ENCODE peak calls at places on chromosomes 7 and 10, in four cellular contexts. R, Y, K and Z are unnamed samples.

GRCh38 chr10:45308707-45309106 is 6.7 kb downstream of the OR13A1 start:
- DNase-seq in R (no peak), Y (no peak), K (no peak), Z (no peak)

GRCh38 chr10:93160829-93161228 is 87.1 kb downstream of the CYP26A1 start:
- DNase-seq in R (peak), Y (peak), K (no peak), Z (no peak)

GRCh38 chr10:96614515-96614914 is 27.7 kb upstream of the TM9SF3 start:
- DNase-seq in R (peak), Y (no peak), K (no peak), Z (no peak)

GRCh38 chr10:125003901-125004467 is 62.1 kb downstream of the ZRANB1 start:
- DNase-seq in R (no peak), Y (peak), K (no peak), Z (peak)

GRCh38 chr7:99268361-99268908 is 4.2 kb upstream of the MYH16 start:
- DNase-seq in R (no peak), Y (no peak), K (no peak), Z (no peak)

GRCh38 chr7:99460651-99461050 is 5.3 kb downstream of the ATP5MF start:
- DNase-seq in R (no peak), Y (no peak), K (no peak), Z (no peak)

GRCh38 chr10:4474829-4475228 is 351.2 kb upstream of the AKR1E2 start:
- DNase-seq in R (no peak), Y (no peak), K (no peak), Z (no peak)

GRCh38 chr10:62916157-62916603 is 100.0 kb upstream of the EGR2 start:
- DNase-seq in R (peak), Y (no peak), K (no peak), Z (no peak)

GRCh38 chr10:113273151-113273876 is 279.5 kb upstream of the HABP2 start:
- DNase-seq in R (no peak), Y (peak), K (no peak), Z (no peak)

GRCh38 chr7:149741629-149742028 is 31.8 kb downstream of the ZNF467 start:
- DNase-seq in R (no peak), Y (no peak), K (no peak), Z (no peak)

GRCh38 chr7:14432936-14433335 is 443.5 kb upstream of the ETV1 start:
- DNase-seq in R (no peak), Y (no peak), K (no peak), Z (no peak)

GRCh38 chr7:134660961-134661376 is 14.3 kb downstream of the BPGM start:
- DNase-seq in R (peak), Y (no peak), K (no peak), Z (no peak)

GRCh38 chr7:40298421-40298820 is 163.6 kb downstream of the SUGCT start:
- DNase-seq in R (peak), Y (no peak), K (no peak), Z (no peak)

GRCh38 chr10:35040761-35041501 is 49.2 kb downstream of the CUL2 start:
- DNase-seq in R (peak), Y (no peak), K (no peak), Z (no peak)

GRCh38 chr10:22573820-22574569 is 140.4 kb downstream of the PIP4K2A start:
- DNase-seq in R (no peak), Y (no peak), K (no peak), Z (no peak)

GRCh38 chr7:64599341-64599740 is 36.5 kb upstream of the ZNF680 start:
- DNase-seq in R (no peak), Y (no peak), K (no peak), Z (no peak)

GRCh38 chr10:77030915-77031425 is 606.6 kb downstream of the KCNMA1 start:
- DNase-seq in R (no peak), Y (no peak), K (no peak), Z (no peak)

GRCh38 chr7:127437772-127438330 is 45.3 kb upstream of the ZNF800 start:
- DNase-seq in R (peak), Y (no peak), K (no peak), Z (no peak)

GRCh38 chr10:18737841-18738240 is 78.6 kb downstream of the ARL5B start:
- DNase-seq in R (no peak), Y (no peak), K (no peak), Z (no peak)

GRCh38 chr10:30456262-30456661 is 22.3 kb downstream of the MAP3K8 start:
- DNase-seq in R (no peak), Y (no peak), K (no peak), Z (peak)

GRCh38 chr10:95517536-95518454 is 43.4 kb downstream of the SORBS1 start:
- DNase-seq in R (peak), Y (no peak), K (no peak), Z (no peak)

GRCh38 chr10:3229815-3230214 is 57.2 kb upstream of the PITRM1 start:
- DNase-seq in R (peak), Y (no peak), K (no peak), Z (no peak)

GRCh38 chr7:129865093-129865931 is 87.4 kb downstream of the UBE2H start:
- DNase-seq in R (no peak), Y (no peak), K (no peak), Z (no peak)

GRCh38 chr10:7117806-7118674 is 292.8 kb downstream of the SFMBT2 start:
- DNase-seq in R (no peak), Y (no peak), K (no peak), Z (peak)

GRCh38 chr7:135448753-135449152 is 61.1 kb downstream of the CNOT4 start:
- DNase-seq in R (no peak), Y (no peak), K (no peak), Z (no peak)

GRCh38 chr7:27046854-27047549 is 48.8 kb downstream of the HOXA1 start:
- DNase-seq in R (peak), Y (no peak), K (no peak), Z (no peak)

GRCh38 chr10:88272186-88272585 is 310.9 kb downstream of the RNLS start:
- DNase-seq in R (no peak), Y (no peak), K (no peak), Z (no peak)

DNA sequence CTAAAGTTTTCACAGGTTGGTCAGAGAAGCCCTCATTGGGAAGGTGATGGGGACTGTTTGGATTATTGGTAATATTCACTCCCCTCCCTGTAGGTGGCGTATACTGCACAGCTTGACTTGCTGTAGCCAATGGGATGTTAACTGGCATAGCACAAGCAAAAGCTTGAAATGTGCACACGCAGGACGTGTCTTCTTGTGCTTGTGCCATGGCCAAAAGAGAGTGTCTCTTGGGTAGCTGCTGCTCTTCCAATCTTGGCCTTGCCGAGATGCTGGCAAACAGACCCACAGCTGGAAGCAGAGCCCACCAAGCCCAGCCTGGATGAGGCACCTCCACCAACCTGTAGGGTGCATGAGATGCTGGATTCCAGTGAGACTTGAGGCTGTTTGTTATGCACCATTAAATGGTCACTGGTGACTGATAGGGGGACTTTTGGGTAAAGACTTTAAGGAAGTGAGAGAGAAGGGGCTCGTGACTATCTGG is 266.0 kb downstream of the GRID1 start:
- DNase-seq in R (no peak), Y (no peak), K (no peak), Z (peak)
- TF ChIP-seq CTCF in R (peak), Y (peak), K (peak), Z (peak)

GRCh38 chr7:51079494-51079893 is 237.1 kb downstream of the COBL start:
- DNase-seq in R (no peak), Y (no peak), K (no peak), Z (peak)
- TF ChIP-seq CTCF in R (no peak), Y (no peak), K (no peak), Z (no peak)

DNA sequence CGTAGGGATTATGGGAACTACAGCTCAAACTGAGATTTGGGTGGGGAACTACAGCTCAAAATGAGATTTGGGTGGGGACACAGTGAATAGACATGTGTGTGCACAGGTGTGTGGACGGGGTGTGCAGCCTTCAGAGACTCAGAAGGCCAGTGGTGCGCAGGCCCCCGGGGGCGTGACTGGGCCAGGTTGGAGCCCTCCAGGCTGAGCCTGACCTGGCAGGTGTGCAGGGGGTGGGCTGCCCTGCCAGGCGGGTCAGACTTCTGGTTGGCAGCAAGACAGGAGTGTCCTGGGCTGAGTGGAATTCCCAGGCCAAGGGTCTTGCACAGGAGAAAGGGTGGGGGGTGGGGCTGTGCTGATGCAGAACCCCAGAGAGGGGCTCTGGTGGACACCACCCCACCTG is 29.1 kb upstream of the PSMG3 start:
- DNase-seq in R (no peak), Y (no peak), K (no peak), Z (no peak)
- TF ChIP-seq CTCF in R (no peak), Y (no peak), K (no peak), Z (no peak)

DNA sequence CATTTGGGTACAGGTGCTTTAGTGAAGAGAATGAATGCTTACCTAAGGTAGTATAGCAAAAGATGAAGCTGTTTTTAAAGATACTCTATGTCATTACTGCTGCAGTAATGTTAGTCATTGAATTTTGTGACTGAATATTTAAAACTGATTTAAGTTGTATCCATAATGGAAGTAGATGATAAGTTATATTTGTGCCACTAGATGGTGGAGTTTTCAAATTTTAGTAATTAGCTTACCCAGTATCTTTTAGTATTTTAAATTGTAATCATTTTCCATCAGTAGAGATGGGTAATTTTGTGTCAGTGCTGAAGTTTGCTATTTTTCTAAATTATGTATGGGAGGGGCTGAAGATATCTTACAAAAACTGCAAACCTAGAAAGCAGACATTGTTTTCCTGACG is 25.2 kb downstream of the HBP1 start:
- DNase-seq in R (no peak), Y (no peak), K (no peak), Z (no peak)
- TF ChIP-seq CTCF in R (no peak), Y (no peak), K (peak), Z (peak)

GRCh38 chr7:66844552-66845381 is 76.3 kb upstream of the TMEM248 start:
- DNase-seq in R (peak), Y (peak), K (peak), Z (peak)
- TF ChIP-seq CTCF in R (peak), Y (peak), K (peak), Z (no peak)